ENCODE peak calls at places on chromosome 1, in six cellular contexts. Q, U, C, G, D and B are unnamed samples.

GRCh38 chr1:10328534-10328933 is 70.3 kb upstream of the PGD start:
- DNase-seq in Q (no peak), U (no peak), C (no peak), G (no peak), D (no peak), B (no peak)

GRCh38 chr1:15948600-15949452 is 27.1 kb downstream of the ZBTB17 start:
- DNase-seq in Q (peak; percentile 60), U (no peak), C (no peak), G (no peak), D (no peak), B (no peak)

GRCh38 chr1:116377564-116378529 is 4.8 kb downstream of the ATP1A1 start:
- DNase-seq in Q (no peak), U (peak; percentile 96), C (no peak), G (no peak), D (peak; percentile 79), B (peak; percentile 19)

GRCh38 chr1:23216771-23217420 is 406 bp downstream of the HTR1D start:
- DNase-seq in Q (peak; percentile 88), U (no peak), C (peak; percentile 54), G (no peak), D (no peak), B (peak; percentile 54)

GRCh38 chr1:19815801-19816736 is 986 bp upstream of the RNF186 start:
- DNase-seq in Q (no peak), U (no peak), C (no peak), G (no peak), D (peak; percentile 77), B (no peak)

GRCh38 chr1:228039986-228040385 is 33.2 kb downstream of the WNT3A start:
- DNase-seq in Q (no peak), U (no peak), C (no peak), G (no peak), D (no peak), B (no peak)

GRCh38 chr1:150609726-150610125 is 19.7 kb downstream of the ENSA start:
- DNase-seq in Q (no peak), U (no peak), C (no peak), G (no peak), D (no peak), B (no peak)

GRCh38 chr1:219710529-219711194 is 97.8 kb upstream of the ZC3H11B start:
- DNase-seq in Q (no peak), U (no peak), C (no peak), G (no peak), D (no peak), B (no peak)

GRCh38 chr1:26739251-26739914 is 43.6 kb downstream of the ARID1A start:
- DNase-seq in Q (no peak), U (no peak), C (no peak), G (no peak), D (no peak), B (no peak)

GRCh38 chr1:14442669-14443068 is 155.8 kb upstream of the KAZN start:
- DNase-seq in Q (peak; percentile 66), U (no peak), C (no peak), G (no peak), D (no peak), B (no peak)

GRCh38 chr1:94801919-94802546 is 18.1 kb upstream of the SLC44A3 start:
- DNase-seq in Q (no peak), U (no peak), C (peak; percentile 12), G (peak; percentile 19), D (peak; percentile 49), B (no peak)

GRCh38 chr1:172507741-172508140 is 25.2 kb upstream of the SUCO start:
- DNase-seq in Q (no peak), U (no peak), C (no peak), G (no peak), D (no peak), B (no peak)

GRCh38 chr1:173714759-173715537 is at the start of gene KLHL20:
- DNase-seq in Q (peak; percentile 72), U (peak; percentile 73), C (peak; percentile 56), G (peak; percentile 51), D (peak; percentile 89), B (peak; percentile 54)
- TF ChIP-seq POLR2A in Q (peak; percentile 98), U (peak; percentile 90), C (peak; percentile 87), G (peak; percentile 71), D (peak; percentile 81), B (peak; percentile 95)

GRCh38 chr1:209657140-209657879 is 5.1 kb upstream of the LAMB3 start:
- DNase-seq in Q (no peak), U (no peak), C (no peak), G (no peak), D (no peak), B (no peak)

GRCh38 chr1:209653915-209654351 is 1.7 kb upstream of the LAMB3 start:
- DNase-seq in Q (no peak), U (no peak), C (no peak), G (no peak), D (peak; percentile 56), B (no peak)

GRCh38 chr1:209655412-209655811 is 3.2 kb upstream of the LAMB3 start:
- DNase-seq in Q (no peak), U (no peak), C (no peak), G (no peak), D (no peak), B (no peak)

GRCh38 chr1:209657918-209658317 is 5.7 kb upstream of the LAMB3 start:
- DNase-seq in Q (no peak), U (no peak), C (no peak), G (no peak), D (no peak), B (no peak)

GRCh38 chr1:209655832-209656231 is 3.6 kb upstream of the LAMB3 start:
- DNase-seq in Q (no peak), U (no peak), C (no peak), G (no peak), D (no peak), B (no peak)
- TF ChIP-seq TAF1 in Q (no peak), U (no peak), C (no peak), G (no peak), D (no peak), B (no peak)

GRCh38 chr1:66527688-66528087 is 6.3 kb upstream of the SGIP1 start:
- DNase-seq in Q (no peak), U (no peak), C (no peak), G (no peak), D (no peak), B (no peak)
- TF ChIP-seq POLR2AphosphoS5 in Q (no peak), U (no peak), C (no peak), G (no peak), D (no peak), B (no peak)

DNA sequence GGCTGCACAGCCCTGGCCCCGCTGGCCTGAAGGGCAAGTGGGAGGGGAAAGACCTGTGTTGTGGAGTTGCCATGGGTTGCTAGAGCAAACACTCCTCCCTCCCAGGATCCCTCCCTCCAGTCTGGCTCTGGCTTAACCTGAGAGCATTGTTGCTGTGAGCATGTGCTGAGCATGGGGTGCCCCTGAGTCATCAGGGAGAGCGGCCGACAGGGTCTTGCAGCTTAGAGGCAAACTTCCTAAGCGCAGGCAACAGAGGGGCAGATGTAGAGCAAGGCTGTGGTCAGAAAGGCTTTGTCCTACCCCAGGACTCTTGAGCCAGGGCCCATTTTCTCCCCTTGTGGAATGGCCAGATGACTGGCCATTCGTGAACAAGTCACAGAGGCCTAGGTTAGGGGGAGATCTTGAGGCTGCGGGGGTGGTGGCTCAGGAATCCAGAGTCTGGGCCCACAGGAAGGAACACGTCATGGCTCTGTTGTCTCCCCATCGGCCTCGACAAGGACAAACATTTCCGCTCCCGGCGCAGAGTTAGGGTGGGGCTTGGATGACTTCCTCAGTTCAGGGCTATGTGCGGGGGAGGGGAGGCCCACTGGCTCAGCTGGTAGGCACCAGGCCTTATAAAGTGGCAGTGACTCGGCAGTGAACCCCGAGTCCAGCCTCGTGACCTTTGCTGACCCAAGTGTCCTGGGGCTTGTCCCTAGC is 362 bp upstream of the DYNLT4 start:
- DNase-seq in Q (peak; percentile 88), U (peak; percentile 65), C (no peak), G (peak; percentile 89), D (peak; percentile 98), B (peak; percentile 65)
- TF ChIP-seq POLR2A in Q (peak; percentile 88), U (no peak), C (peak; percentile 67), G (peak; percentile 80), D (no peak), B (peak; percentile 53)

DNA sequence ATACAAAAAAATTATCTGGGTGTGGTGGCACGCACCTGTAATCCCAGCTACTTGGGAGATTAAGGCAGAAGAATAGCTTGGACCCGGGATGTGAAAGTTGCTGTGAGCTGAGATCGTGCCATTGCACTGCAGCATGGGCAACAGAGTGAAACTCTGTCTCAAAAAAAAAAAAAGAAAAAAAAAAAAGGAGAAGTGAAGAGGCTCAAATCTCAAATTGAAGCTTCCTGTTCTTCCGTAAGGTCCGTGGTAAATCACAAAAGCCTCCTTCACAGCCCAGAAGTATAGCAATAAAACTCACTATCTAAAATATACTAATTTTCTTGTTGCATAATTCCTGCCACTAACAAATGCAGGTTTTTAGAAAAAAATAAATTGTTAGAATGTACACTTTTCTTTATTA is 498.2 kb upstream of the BRINP3 start:
- DNase-seq in Q (no peak), U (no peak), C (no peak), G (no peak), D (no peak), B (no peak)
- TF ChIP-seq TAF1 in Q (no peak), U (no peak), C (no peak), G (no peak), D (no peak), B (no peak)

GRCh38 chr1:221708987-221709386 is 32.9 kb downstream of the DUSP10 start:
- DNase-seq in Q (no peak), U (no peak), C (no peak), G (no peak), D (peak; percentile 85), B (no peak)
- TF ChIP-seq POLR2AphosphoS5 in Q (no peak), U (peak; percentile 23), C (no peak), G (no peak), D (no peak), B (no peak)